ENCODE peak calls at places on chromosomes 4 and X, in nine cellular contexts. A is neural progenitor cell, R is HCT116, J is IMR-90, Q is MM.1S, H is fibroblast of lung, E is mammary epithelial cell, U is Karpas-422, O is PC-3. V is an unnamed sample.

GRCh38 chrX:139931646-139932076 is 1.2 kb downstream of the ATP11C start:
- DNase-seq in A (no peak), R (no peak), J (no peak), Q (no peak), H (no peak), E (no peak), U (no peak), O (no peak), V (no peak)

GRCh38 chr4:95984081-95984480 is 144.2 kb downstream of the PDHA2 start:
- DNase-seq in A (no peak), R (no peak), J (no peak), Q (no peak), H (no peak), E (no peak), U (no peak), O (no peak), V (no peak)

GRCh38 chrX:136193771-136194170 is 46.4 kb downstream of the FHL1 start:
- DNase-seq in A (no peak), R (no peak), J (no peak), Q (no peak), H (no peak), E (no peak), U (no peak), O (no peak), V (no peak)

GRCh38 chr4:80787306-80787705 is 243.2 kb upstream of the BMP3 start:
- DNase-seq in A (no peak), R (no peak), J (no peak), Q (no peak), H (no peak), E (no peak), U (no peak), O (no peak), V (no peak)

GRCh38 chr4:86855572-86855971 is 6.4 kb upstream of the SLC10A6 start:
- DNase-seq in A (no peak), R (peak), J (peak), Q (no peak), H (no peak), E (peak), U (no peak), O (peak), V (peak)

GRCh38 chr4:52873191-52873590 is 11.1 kb downstream of the RASL11B start:
- DNase-seq in A (peak), R (peak), J (no peak), Q (no peak), H (no peak), E (peak), U (no peak), O (peak), V (no peak)

GRCh38 chr4:10326075-10326474 is 131.2 kb downstream of the ZNF518B start:
- DNase-seq in A (no peak), R (no peak), J (no peak), Q (no peak), H (no peak), E (no peak), U (no peak), O (no peak), V (no peak)

GRCh38 chr4:8274772-8275241 is 5.3 kb downstream of the HTRA3 start:
- DNase-seq in A (peak), R (no peak), J (peak), Q (no peak), H (peak), E (peak), U (no peak), O (no peak), V (peak)

GRCh38 chr4:1072830-1073446 is 40.4 kb downstream of the RNF212 start:
- DNase-seq in A (peak), R (peak), J (peak), Q (peak), H (peak), E (peak), U (peak), O (peak), V (peak)

GRCh38 chrX:63765692-63766091 is 19.3 kb downstream of the ARHGEF9 start:
- DNase-seq in A (no peak), R (no peak), J (no peak), Q (no peak), H (no peak), E (no peak), U (no peak), O (no peak), V (no peak)

GRCh38 chrX:45696762-45697161 is 496.1 kb upstream of the DIPK2B start:
- DNase-seq in A (no peak), R (no peak), J (no peak), Q (no peak), H (no peak), E (no peak), U (no peak), O (no peak), V (no peak)

GRCh38 chrX:130669233-130669632 is 233.8 kb downstream of the ENOX2 start:
- DNase-seq in A (no peak), R (no peak), J (peak), Q (no peak), H (peak), E (peak), U (no peak), O (peak), V (peak)

GRCh38 chr4:56112377-56112776 is 163.6 kb downstream of the CEP135 start:
- DNase-seq in A (peak), R (no peak), J (no peak), Q (no peak), H (no peak), E (no peak), U (no peak), O (no peak), V (no peak)

GRCh38 chrX:50075630-50076349 is 125.0 kb downstream of the AKAP4 start:
- DNase-seq in A (no peak), R (no peak), J (no peak), Q (peak), H (no peak), E (no peak), U (no peak), O (no peak), V (no peak)

GRCh38 chrX:68175569-68175968 is 257.7 kb downstream of the OPHN1 start:
- DNase-seq in A (no peak), R (no peak), J (peak), Q (no peak), H (peak), E (peak), U (no peak), O (peak), V (peak)

GRCh38 chr4:10205223-10205622 is 88.6 kb upstream of the WDR1 start:
- DNase-seq in A (no peak), R (no peak), J (no peak), Q (no peak), H (no peak), E (peak), U (no peak), O (peak), V (no peak)

GRCh38 chr4:58247792-58248191 is 1137.6 kb upstream of the IGFBP7 start:
- DNase-seq in A (peak), R (no peak), J (no peak), Q (peak), H (no peak), E (no peak), U (no peak), O (peak), V (no peak)

GRCh38 chrX:109732319-109732779 is 708 bp downstream of the ACSL4 start:
- DNase-seq in A (peak), R (no peak), J (peak), Q (peak), H (peak), E (peak), U (peak), O (peak), V (peak)

GRCh38 chr4:8703857-8704495 is 111.4 kb downstream of the CPZ start:
- DNase-seq in A (no peak), R (no peak), J (no peak), Q (no peak), H (no peak), E (no peak), U (no peak), O (no peak), V (no peak)

GRCh38 chr4:165137205-165137604 is 24.5 kb upstream of the TMEM192 start:
- DNase-seq in A (no peak), R (no peak), J (no peak), Q (no peak), H (no peak), E (no peak), U (no peak), O (no peak), V (no peak)

GRCh38 chr4:147194107-147194506 is 248.4 kb upstream of the TTC29 start:
- DNase-seq in A (no peak), R (no peak), J (no peak), Q (no peak), H (peak), E (no peak), U (no peak), O (no peak), V (peak)

GRCh38 chrX:76427560-76428242 is at the start of gene MAGEE1:
- DNase-seq in A (peak), R (peak), J (peak), Q (peak), H (peak), E (peak), U (peak), O (peak), V (peak)

GRCh38 chr4:119825696-119826095 is 197.1 kb upstream of the PDE5A start:
- DNase-seq in A (no peak), R (no peak), J (peak), Q (no peak), H (no peak), E (peak), U (no peak), O (peak), V (no peak)

GRCh38 chr4:138941037-138941436 is 74.5 kb upstream of the NOCT start:
- DNase-seq in A (no peak), R (no peak), J (no peak), Q (no peak), H (no peak), E (no peak), U (no peak), O (no peak), V (no peak)
- H3K9ac ChIP-seq in A (no peak), R (no peak), J (no peak), Q (no peak), H (no peak), E (no peak), U (no peak), O (no peak), V (no peak)

GRCh38 chr4:108035691-108036090 is 46.0 kb downstream of the HADH start:
- DNase-seq in A (no peak), R (no peak), J (no peak), Q (peak), H (no peak), E (no peak), U (no peak), O (no peak), V (no peak)

GRCh38 chr4:108036252-108036651 is 46.6 kb downstream of the HADH start:
- DNase-seq in A (no peak), R (no peak), J (no peak), Q (peak), H (no peak), E (no peak), U (no peak), O (no peak), V (no peak)

GRCh38 chr4:108034560-108034959 is 44.9 kb downstream of the HADH start:
- DNase-seq in A (no peak), R (no peak), J (no peak), Q (no peak), H (no peak), E (no peak), U (no peak), O (no peak), V (no peak)

GRCh38 chr4:108033348-108033747 is 43.7 kb downstream of the HADH start:
- DNase-seq in A (no peak), R (no peak), J (no peak), Q (peak), H (no peak), E (no peak), U (no peak), O (no peak), V (no peak)

GRCh38 chr4:108037884-108038283 is 48.2 kb downstream of the HADH start:
- DNase-seq in A (no peak), R (no peak), J (no peak), Q (no peak), H (no peak), E (no peak), U (no peak), O (no peak), V (no peak)
- H3K9ac ChIP-seq in A (no peak), R (no peak), J (no peak), Q (no peak), H (no peak), E (no peak), U (no peak), O (no peak), V (no peak)

DNA sequence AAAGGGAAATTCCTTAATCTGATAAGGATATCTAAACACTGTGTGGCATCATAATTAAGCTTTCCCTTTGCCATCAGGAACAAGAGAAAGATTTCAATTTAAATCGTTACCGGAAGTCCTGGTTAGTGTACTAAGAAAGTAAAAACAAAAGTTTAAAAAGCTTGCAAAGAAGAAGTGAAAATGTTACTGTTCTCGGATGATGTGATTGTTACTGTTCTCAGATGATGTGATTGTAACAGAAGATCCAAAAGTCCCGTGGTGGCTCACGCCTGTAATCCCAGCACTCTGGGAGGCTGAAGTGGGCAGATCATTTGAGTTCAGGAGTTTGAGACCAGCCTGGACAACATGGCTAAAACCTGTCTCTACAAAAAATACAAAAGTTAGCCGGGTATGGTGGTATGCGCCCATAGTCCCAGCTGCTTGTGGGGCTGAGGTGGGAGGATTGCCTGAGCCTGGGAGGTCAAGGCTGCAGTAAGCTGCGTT is 62.5 kb downstream of the RGS12 start:
- DNase-seq in A (no peak), R (no peak), J (no peak), Q (no peak), H (no peak), E (no peak), U (no peak), O (no peak), V (no peak)
- H3K9ac ChIP-seq in A (no peak), R (no peak), J (no peak), Q (no peak), H (no peak), E (no peak), U (no peak), O (no peak), V (no peak)

GRCh38 chrX:72316408-72317079 is 10.8 kb upstream of the CITED1 start:
- DNase-seq in A (no peak), R (no peak), J (no peak), Q (no peak), H (no peak), E (no peak), U (no peak), O (no peak), V (no peak)
- H3K9ac ChIP-seq in A (no peak), R (no peak), J (no peak), Q (no peak), H (no peak), E (no peak), U (no peak), O (no peak), V (no peak)

V was measured in adipocyte.